ENCODE peak calls at places on chromosomes 11 and 22, in eight cellular contexts. One of them, this sample, is unnamed.

GRCh38 chr11:77212314-77213007 is 84.4 kb downstream of the MYO7A start:
- DNase-seq in iPS-NIHi11: no peak
- DNase-seq in DMS153: no peak
- DNase-seq in posterior vena cava: no peak
- DNase-seq in non-pigmented ciliary epithelial cell: no peak
- DNase-seq in NCI-H446: no peak
- DNase-seq in A172: no peak
- DNase-seq in neural progenitor cell: peak; percentile 1
- DNase-seq in this sample: peak; percentile 63

GRCh38 chr22:34620832-34621231 is 445.1 kb upstream of the ISX start:
- DNase-seq in iPS-NIHi11: no peak
- DNase-seq in DMS153: no peak
- DNase-seq in posterior vena cava: no peak
- DNase-seq in non-pigmented ciliary epithelial cell: no peak
- DNase-seq in NCI-H446: no peak
- DNase-seq in A172: no peak
- DNase-seq in neural progenitor cell: no peak
- DNase-seq in this sample: no peak

GRCh38 chr11:1966531-1966930 is 19.4 kb downstream of the MRPL23 start:
- DNase-seq in iPS-NIHi11: no peak
- DNase-seq in DMS153: no peak
- DNase-seq in posterior vena cava: no peak
- DNase-seq in non-pigmented ciliary epithelial cell: no peak
- DNase-seq in NCI-H446: no peak
- DNase-seq in A172: no peak
- DNase-seq in neural progenitor cell: no peak
- DNase-seq in this sample: no peak

GRCh38 chr22:44247923-44248892 is 64.5 kb downstream of the SHISAL1 start:
- DNase-seq in iPS-NIHi11: no peak
- DNase-seq in DMS153: no peak
- DNase-seq in posterior vena cava: peak; percentile 76
- DNase-seq in non-pigmented ciliary epithelial cell: no peak
- DNase-seq in NCI-H446: no peak
- DNase-seq in A172: no peak
- DNase-seq in neural progenitor cell: no peak
- DNase-seq in this sample: no peak

GRCh38 chr22:40709752-40710413 is 30.6 kb downstream of the MCHR1 start:
- DNase-seq in iPS-NIHi11: no peak
- DNase-seq in DMS153: no peak
- DNase-seq in posterior vena cava: no peak
- DNase-seq in non-pigmented ciliary epithelial cell: no peak
- DNase-seq in NCI-H446: peak; percentile 59
- DNase-seq in A172: no peak
- DNase-seq in neural progenitor cell: no peak
- DNase-seq in this sample: peak; percentile 19

GRCh38 chr22:41713004-41713403 is 13.7 kb downstream of the MEI1 start:
- DNase-seq in iPS-NIHi11: no peak
- DNase-seq in DMS153: no peak
- DNase-seq in posterior vena cava: no peak
- DNase-seq in non-pigmented ciliary epithelial cell: no peak
- DNase-seq in NCI-H446: no peak
- DNase-seq in A172: peak; percentile 62
- DNase-seq in neural progenitor cell: no peak
- DNase-seq in this sample: no peak

GRCh38 chr22:22235564-22235963 is 9.0 kb upstream of the VPREB1 start:
- DNase-seq in iPS-NIHi11: peak; percentile 56
- DNase-seq in DMS153: no peak
- DNase-seq in posterior vena cava: no peak
- DNase-seq in non-pigmented ciliary epithelial cell: no peak
- DNase-seq in NCI-H446: no peak
- DNase-seq in A172: peak; percentile 1
- DNase-seq in neural progenitor cell: peak; percentile 61
- DNase-seq in this sample: no peak

GRCh38 chr22:43173566-43173965 is 13.4 kb downstream of the TTLL12 start:
- DNase-seq in iPS-NIHi11: no peak
- DNase-seq in DMS153: no peak
- DNase-seq in posterior vena cava: no peak
- DNase-seq in non-pigmented ciliary epithelial cell: no peak
- DNase-seq in NCI-H446: no peak
- DNase-seq in A172: no peak
- DNase-seq in neural progenitor cell: no peak
- DNase-seq in this sample: no peak

GRCh38 chr11:36702330-36703054 is 104.5 kb upstream of the RAG2 start:
- DNase-seq in iPS-NIHi11: peak; percentile 82
- DNase-seq in DMS153: peak; percentile 24
- DNase-seq in posterior vena cava: no peak
- DNase-seq in non-pigmented ciliary epithelial cell: peak; percentile 15
- DNase-seq in NCI-H446: peak; percentile 55
- DNase-seq in A172: peak; percentile 60
- DNase-seq in neural progenitor cell: peak; percentile 78
- DNase-seq in this sample: no peak

GRCh38 chr11:104968856-104969776 is 742 bp upstream of the CASP4 start:
- DNase-seq in iPS-NIHi11: peak; percentile 48
- DNase-seq in DMS153: peak; percentile 46
- DNase-seq in posterior vena cava: peak; percentile 85
- DNase-seq in non-pigmented ciliary epithelial cell: no peak
- DNase-seq in NCI-H446: no peak
- DNase-seq in A172: peak; percentile 53
- DNase-seq in neural progenitor cell: peak; percentile 43
- DNase-seq in this sample: no peak

GRCh38 chr11:10792385-10793068 is 16.2 kb downstream of the EIF4G2 start:
- DNase-seq in iPS-NIHi11: peak; percentile 94
- DNase-seq in DMS153: peak; percentile 35
- DNase-seq in posterior vena cava: peak; percentile 97
- DNase-seq in non-pigmented ciliary epithelial cell: no peak
- DNase-seq in NCI-H446: peak; percentile 78
- DNase-seq in A172: peak; percentile 79
- DNase-seq in neural progenitor cell: peak; percentile 95
- DNase-seq in this sample: peak; percentile 94

GRCh38 chr11:126173257-126173656 is 38.2 kb downstream of the RPUSD4 start:
- DNase-seq in iPS-NIHi11: no peak
- DNase-seq in DMS153: no peak
- DNase-seq in posterior vena cava: no peak
- DNase-seq in non-pigmented ciliary epithelial cell: no peak
- DNase-seq in NCI-H446: no peak
- DNase-seq in A172: no peak
- DNase-seq in neural progenitor cell: no peak
- DNase-seq in this sample: no peak

GRCh38 chr11:1017269-1018005 is 19.1 kb downstream of the MUC6 start:
- DNase-seq in iPS-NIHi11: no peak
- DNase-seq in DMS153: no peak
- DNase-seq in posterior vena cava: no peak
- DNase-seq in non-pigmented ciliary epithelial cell: no peak
- DNase-seq in NCI-H446: no peak
- DNase-seq in A172: peak; percentile 26
- DNase-seq in neural progenitor cell: no peak
- DNase-seq in this sample: no peak

GRCh38 chr22:43956383-43956782 is 1.1 kb downstream of the SAMM50 start:
- DNase-seq in iPS-NIHi11: no peak
- DNase-seq in DMS153: no peak
- DNase-seq in posterior vena cava: no peak
- DNase-seq in non-pigmented ciliary epithelial cell: no peak
- DNase-seq in NCI-H446: no peak
- DNase-seq in A172: no peak
- DNase-seq in neural progenitor cell: no peak
- DNase-seq in this sample: no peak

GRCh38 chr11:26948881-26949280 is 45.0 kb upstream of the FIBIN start:
- DNase-seq in iPS-NIHi11: no peak
- DNase-seq in DMS153: no peak
- DNase-seq in posterior vena cava: no peak
- DNase-seq in non-pigmented ciliary epithelial cell: no peak
- DNase-seq in NCI-H446: no peak
- DNase-seq in A172: no peak
- DNase-seq in neural progenitor cell: no peak
- DNase-seq in this sample: no peak

GRCh38 chr22:30602049-30602448 is 4.9 kb upstream of the TCN2 start:
- DNase-seq in iPS-NIHi11: no peak
- DNase-seq in DMS153: no peak
- DNase-seq in posterior vena cava: no peak
- DNase-seq in non-pigmented ciliary epithelial cell: no peak
- DNase-seq in NCI-H446: peak; percentile 36
- DNase-seq in A172: peak; percentile 21
- DNase-seq in neural progenitor cell: peak; percentile 42
- DNase-seq in this sample: no peak

GRCh38 chr11:127492025-127492424 is 491.5 kb upstream of the KIRREL3 start:
- DNase-seq in iPS-NIHi11: no peak
- DNase-seq in DMS153: peak; percentile 40
- DNase-seq in posterior vena cava: no peak
- DNase-seq in non-pigmented ciliary epithelial cell: no peak
- DNase-seq in NCI-H446: no peak
- DNase-seq in A172: peak; percentile 1
- DNase-seq in neural progenitor cell: no peak
- DNase-seq in this sample: no peak

GRCh38 chr22:29631725-29632124 is 28.3 kb downstream of the NF2 start:
- DNase-seq in iPS-NIHi11: no peak
- DNase-seq in DMS153: no peak
- DNase-seq in posterior vena cava: no peak
- DNase-seq in non-pigmented ciliary epithelial cell: no peak
- DNase-seq in NCI-H446: no peak
- DNase-seq in A172: no peak
- DNase-seq in neural progenitor cell: no peak
- DNase-seq in this sample: no peak

GRCh38 chr11:33701302-33701701 is 676 bp upstream of the C11orf91 start:
- DNase-seq in iPS-NIHi11: no peak
- DNase-seq in DMS153: no peak
- DNase-seq in posterior vena cava: no peak
- DNase-seq in non-pigmented ciliary epithelial cell: no peak
- DNase-seq in NCI-H446: no peak
- DNase-seq in A172: peak; percentile 60
- DNase-seq in neural progenitor cell: no peak
- DNase-seq in this sample: no peak

GRCh38 chr11:1281326-1281973 is 28.0 kb downstream of the TOLLIP start:
- DNase-seq in iPS-NIHi11: no peak
- DNase-seq in DMS153: no peak
- DNase-seq in posterior vena cava: no peak
- DNase-seq in non-pigmented ciliary epithelial cell: no peak
- DNase-seq in NCI-H446: no peak
- DNase-seq in A172: no peak
- DNase-seq in neural progenitor cell: no peak
- DNase-seq in this sample: no peak

GRCh38 chr11:120063686-120064340 is 74.1 kb downstream of the TRIM29 start:
- DNase-seq in iPS-NIHi11: no peak
- DNase-seq in DMS153: no peak
- DNase-seq in posterior vena cava: peak; percentile 36
- DNase-seq in non-pigmented ciliary epithelial cell: no peak
- DNase-seq in NCI-H446: no peak
- DNase-seq in A172: no peak
- DNase-seq in neural progenitor cell: no peak
- DNase-seq in this sample: no peak